ENCODE peak calls at places on chromosomes 7 and 10, in eight cellular contexts. W is HFF-Myc, J is WTC11, Q is cardiac fibroblast, E is astrocyte, B is BJ, D is cardiac muscle cell, U is right lobe of liver. N is an unnamed sample.

GRCh38 chr7:50761722-50762121 is 21.0 kb downstream of the GRB10 start:
- DNase-seq in D (no peak), Q (no peak), J (no peak), U (no peak), E (no peak), W (no peak), B (no peak), N (no peak)

GRCh38 chr7:81210092-81211064 is 291.5 kb upstream of the SEMA3C start:
- DNase-seq in U (no peak), W (no peak), J (no peak), Q (peak), D (no peak), B (no peak), E (peak), N (no peak)

GRCh38 chr10:118865998-118866778 is 111.4 kb upstream of the CACUL1 start:
- DNase-seq in J (no peak), E (no peak), W (no peak), U (no peak), Q (no peak), B (no peak), D (no peak), N (no peak)

GRCh38 chr7:30694774-30695721 is 12.8 kb upstream of the CRHR2 start:
- DNase-seq in W (no peak), Q (no peak), U (no peak), E (no peak), J (no peak), B (no peak), D (no peak), N (no peak)

GRCh38 chr7:42972703-42973500 is 40.7 kb downstream of the MRPL32 start:
- DNase-seq in B (peak), J (no peak), W (peak), Q (peak), E (peak), U (no peak), D (peak), N (peak)

GRCh38 chr10:66586073-66586472 is 339.8 kb upstream of the LRRTM3 start:
- DNase-seq in B (no peak), D (peak), W (no peak), Q (peak), U (no peak), J (peak), E (peak), N (no peak)

GRCh38 chr7:1454471-1455065 is 4.7 kb downstream of the MICALL2 start:
- DNase-seq in W (no peak), D (no peak), U (no peak), Q (peak), J (no peak), E (no peak), B (no peak), N (peak)

GRCh38 chr7:1313591-1313990 is 80.9 kb downstream of the UNCX start:
- DNase-seq in D (no peak), J (no peak), E (no peak), B (no peak), Q (no peak), W (no peak), U (peak), N (peak)

GRCh38 chr10:20369863-20370736 is 527.0 kb downstream of the NEBL start:
- DNase-seq in J (peak), Q (no peak), D (no peak), W (no peak), B (no peak), U (no peak), E (no peak), N (no peak)

GRCh38 chr10:70478191-70479160 is at the start of gene PALD1:
- DNase-seq in E (peak), D (peak), W (peak), J (peak), Q (peak), B (no peak), U (peak), N (peak)

GRCh38 chr10:99979066-99979685 is 30.6 kb downstream of the DNMBP start:
- DNase-seq in E (no peak), J (no peak), U (no peak), B (no peak), D (no peak), W (no peak), Q (no peak), N (no peak)

GRCh38 chr7:11557627-11558026 is 274.4 kb downstream of the THSD7A start:
- DNase-seq in E (peak), U (no peak), W (no peak), J (peak), Q (peak), B (no peak), D (peak), N (peak)

GRCh38 chr7:144731661-144732060 is 104.2 kb downstream of the TPK1 start:
- DNase-seq in J (no peak), B (no peak), E (no peak), D (no peak), W (no peak), U (no peak), Q (peak), N (no peak)

GRCh38 chr7:121054925-121055324 is 66.4 kb downstream of the CPED1 start:
- DNase-seq in U (no peak), B (no peak), W (no peak), E (no peak), Q (no peak), J (no peak), D (no peak), N (no peak)

GRCh38 chr10:65903620-65904019 is 1022.2 kb upstream of the LRRTM3 start:
- DNase-seq in W (no peak), U (no peak), E (no peak), D (no peak), J (no peak), B (no peak), Q (no peak), N (no peak)

GRCh38 chr7:137990251-137990901 is 11.5 kb downstream of the CREB3L2 start:
- DNase-seq in E (peak), W (peak), J (no peak), Q (peak), U (no peak), B (peak), D (no peak), N (no peak)

GRCh38 chr10:52665821-52666220 is 106.8 kb downstream of the MBL2 start:
- DNase-seq in W (no peak), E (no peak), Q (no peak), B (no peak), J (no peak), D (no peak), U (no peak), N (no peak)

GRCh38 chr7:50068026-50068425 is 25.0 kb downstream of the ZPBP start:
- DNase-seq in D (no peak), B (no peak), W (no peak), E (peak), U (no peak), J (no peak), Q (peak), N (no peak)

GRCh38 chr10:123666318-123667291 is at the start of gene GPR26:
- DNase-seq in Q (no peak), E (no peak), U (no peak), D (peak), W (no peak), J (peak), B (no peak), N (peak)

GRCh38 chr10:124632064-124632531 is 112.1 kb downstream of the FAM53B start:
- DNase-seq in U (peak), Q (peak), W (no peak), B (no peak), E (peak), J (peak), D (peak), N (no peak)

GRCh38 chr10:90958781-90959180 is 37.9 kb upstream of the ANKRD1 start:
- DNase-seq in U (no peak), B (no peak), E (no peak), W (no peak), J (no peak), D (no peak), Q (no peak), N (no peak)

GRCh38 chr7:30888783-30889182 is 22.9 kb upstream of the AQP1 start:
- DNase-seq in W (peak), B (peak), J (no peak), U (no peak), D (peak), Q (peak), E (peak), N (no peak)

GRCh38 chr10:118166951-118167350 is 120.2 kb upstream of the RAB11FIP2 start:
- DNase-seq in B (no peak), E (no peak), J (no peak), U (no peak), W (no peak), Q (no peak), D (no peak), N (no peak)

GRCh38 chr10:76899490-76899889 is 738.1 kb downstream of the KCNMA1 start:
- DNase-seq in E (no peak), D (no peak), W (peak), J (no peak), Q (no peak), B (peak), U (no peak), N (no peak)

GRCh38 chr10:30935078-30935477 is 96.6 kb downstream of the ZNF438 start:
- DNase-seq in J (no peak), Q (no peak), U (no peak), D (no peak), E (no peak), B (no peak), W (no peak), N (no peak)

GRCh38 chr7:153399554-153399940 is 640.0 kb downstream of the ACTR3B start:
- DNase-seq in B (no peak), Q (no peak), U (no peak), D (no peak), J (no peak), W (no peak), E (no peak), N (no peak)

GRCh38 chr7:149765399-149766121 is 7.8 kb downstream of the ZNF467 start:
- DNase-seq in D (peak), E (no peak), W (no peak), Q (no peak), J (peak), U (no peak), B (no peak), N (peak)

GRCh38 chr10:75395955-75396860 is 5.4 kb downstream of the ZNF503 start:
- DNase-seq in W (no peak), E (no peak), D (peak), Q (peak), J (peak), B (no peak), U (peak), N (peak)

GRCh38 chr7:25028370-25028971 is 48.5 kb upstream of the OSBPL3 start:
- DNase-seq in B (peak), J (no peak), W (peak), U (no peak), D (no peak), E (peak), Q (peak), N (no peak)

GRCh38 chr10:11163990-11164805 is 146.5 kb downstream of the CELF2 start:
- DNase-seq in B (no peak), D (no peak), J (no peak), Q (no peak), W (no peak), U (no peak), E (no peak), N (no peak)

GRCh38 chr10:11164806-11165590 is 147.3 kb downstream of the CELF2 start:
- DNase-seq in U (peak), Q (peak), W (peak), J (peak), E (peak), B (peak), D (peak), N (peak)

GRCh38 chr10:11161910-11162309 is 144.2 kb downstream of the CELF2 start:
- DNase-seq in B (no peak), W (no peak), D (no peak), Q (no peak), U (no peak), J (no peak), E (no peak), N (no peak)

GRCh38 chr10:11160982-11161554 is 143.4 kb downstream of the CELF2 start:
- DNase-seq in U (no peak), Q (no peak), J (no peak), D (no peak), W (no peak), E (no peak), B (no peak), N (no peak)

GRCh38 chr10:11162828-11163599 is 145.3 kb downstream of the CELF2 start:
- DNase-seq in Q (peak), E (no peak), B (no peak), U (peak), D (peak), J (no peak), W (no peak), N (no peak)
- TF ChIP-seq CTCF in Q (no peak), E (no peak), B (no peak), U (no peak), D (no peak), J (no peak), W (no peak), N (no peak)

GRCh38 chr7:151449990-151450389 is 10.0 kb upstream of the CRYGN start:
- DNase-seq in E (no peak), D (no peak), B (no peak), Q (no peak), J (no peak), W (no peak), U (peak), N (no peak)
- TF ChIP-seq CTCF in E (no peak), D (no peak), B (no peak), Q (no peak), J (no peak), W (no peak), U (no peak), N (no peak)

DNA sequence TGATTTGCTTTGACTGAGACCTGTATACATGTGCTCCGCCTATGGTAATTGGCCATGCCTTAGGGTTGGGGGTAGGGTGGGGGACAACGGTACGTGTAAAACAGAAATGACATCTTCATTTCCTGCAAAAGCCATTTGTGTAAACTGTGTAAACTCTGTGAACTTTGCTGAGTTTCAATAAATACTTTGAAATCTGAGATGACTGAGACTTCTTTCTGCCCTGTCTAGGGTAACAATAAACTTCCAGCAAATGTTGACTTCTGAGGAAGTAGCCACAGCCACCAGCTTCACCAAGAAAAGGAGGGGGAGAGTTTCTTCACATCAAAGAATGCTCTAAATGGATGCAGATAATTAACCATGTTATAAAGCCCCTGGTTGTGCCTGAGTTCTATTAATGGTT is 169.8 kb downstream of the ZNF365 start:
- DNase-seq in E (no peak), W (no peak), D (no peak), B (no peak), U (no peak), J (no peak), Q (no peak), N (no peak)
- TF ChIP-seq CTCF in E (no peak), W (no peak), D (no peak), B (no peak), U (no peak), J (no peak), Q (no peak), N (no peak)

GRCh38 chr10:88800152-88801125 is 2.1 kb upstream of the LIPM start:
- DNase-seq in E (peak), J (no peak), W (no peak), Q (peak), U (no peak), B (peak), D (peak), N (no peak)
- TF ChIP-seq CTCF in E (no peak), J (no peak), W (no peak), Q (no peak), U (no peak), B (no peak), D (no peak), N (no peak)

DNA sequence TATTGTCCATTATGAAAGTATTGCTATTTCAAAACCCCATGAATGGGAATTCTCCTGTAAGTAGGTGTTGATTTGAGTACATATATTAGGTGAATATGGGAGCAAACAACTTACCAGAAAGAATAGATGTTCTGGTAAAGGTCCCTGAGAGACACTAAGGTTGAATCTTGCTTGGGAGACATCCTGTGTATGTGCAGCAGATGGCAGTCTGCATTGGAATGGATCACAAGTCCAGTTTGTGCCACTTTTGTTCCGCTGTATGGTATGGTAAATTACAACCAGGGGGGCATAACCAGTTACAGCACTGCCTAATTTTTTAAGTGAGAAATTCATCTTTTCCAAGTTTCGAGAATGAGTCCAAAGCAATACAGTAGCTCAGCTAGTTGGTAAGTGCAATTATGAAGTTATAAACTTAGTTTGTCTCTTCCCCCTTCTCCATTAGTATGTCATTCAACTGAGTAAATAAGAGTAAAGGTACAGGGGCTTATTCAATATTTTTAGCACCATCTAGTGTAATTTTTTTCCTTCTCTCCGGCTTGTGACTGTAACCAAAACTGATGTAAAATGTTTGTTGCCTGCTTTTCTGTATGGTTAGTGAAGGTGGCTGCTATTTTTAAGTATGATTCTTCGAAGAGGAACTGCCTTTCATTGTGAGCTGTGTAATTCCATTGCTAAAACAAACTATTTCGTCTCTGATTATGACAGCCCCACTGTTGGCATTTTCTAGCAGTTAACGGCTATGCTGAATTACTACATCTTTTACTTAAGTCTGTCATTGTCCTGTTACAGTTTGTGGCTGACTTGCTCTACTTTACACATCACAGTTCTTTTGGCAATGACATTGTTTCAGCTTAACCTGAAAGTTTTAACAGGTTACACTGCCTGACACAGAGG is 2.8 kb downstream of the MCU start:
- DNase-seq in U (no peak), D (peak), J (no peak), B (no peak), W (no peak), E (no peak), Q (peak), N (no peak)
- TF ChIP-seq CTCF in U (peak), D (peak), J (no peak), B (peak), W (peak), E (peak), Q (peak), N (no peak)

N was measured in nephron progenitor cell.